ENCODE peak calls at places on chromosomes 16 and 17, in nine cellular contexts. D, C, O, X, J, L, S, R and U are unnamed samples.

GRCh38 chr17:17084941-17085340 is 42.7 kb downstream of the MPRIP start:
- DNase-seq in L (no peak), R (peak), S (no peak), D (no peak), C (no peak), J (no peak), O (no peak), X (no peak), U (no peak)

GRCh38 chr17:54967621-54968258 is 714 bp downstream of the COX11 start:
- DNase-seq in S (peak), X (peak), O (no peak), D (no peak), C (no peak), R (peak), J (no peak), L (no peak), U (no peak)

GRCh38 chr17:3687949-3688614 is 7.9 kb downstream of the P2RX5 start:
- DNase-seq in C (no peak), R (no peak), L (no peak), O (no peak), D (no peak), J (no peak), S (peak), X (peak), U (no peak)

GRCh38 chr17:62597920-62598319 is 29.6 kb upstream of the MRC2 start:
- DNase-seq in C (peak), O (no peak), D (no peak), L (no peak), J (no peak), R (no peak), X (peak), S (peak), U (no peak)

GRCh38 chr17:81399481-81400153 is 4.4 kb downstream of the BAHCC1 start:
- DNase-seq in C (no peak), J (no peak), D (no peak), X (no peak), O (no peak), R (no peak), S (peak), L (no peak), U (no peak)

GRCh38 chr17:74730491-74731346 is 6.3 kb upstream of the RAB37 start:
- DNase-seq in X (no peak), D (no peak), R (peak), S (no peak), C (no peak), O (no peak), J (no peak), L (no peak), U (no peak)

GRCh38 chr16:72995151-72995881 is 52.6 kb downstream of the ZFHX3 start:
- DNase-seq in C (no peak), D (no peak), R (peak), J (no peak), L (no peak), X (no peak), O (no peak), S (no peak), U (no peak)

GRCh38 chr17:61106354-61106753 is 293.3 kb upstream of the TBX2 start:
- DNase-seq in R (no peak), O (no peak), L (no peak), C (no peak), S (no peak), J (no peak), X (no peak), D (no peak), U (no peak)

GRCh38 chr16:75695708-75696107 is 5.6 kb downstream of the DUXB start:
- DNase-seq in O (no peak), R (no peak), J (no peak), D (no peak), C (no peak), S (no peak), X (no peak), L (no peak), U (no peak)

GRCh38 chr16:71895679-71896385 is 501 bp downstream of the IST1 start:
- DNase-seq in S (peak), X (peak), L (no peak), R (peak), O (peak), J (no peak), D (no peak), C (no peak), U (no peak)

DNA sequence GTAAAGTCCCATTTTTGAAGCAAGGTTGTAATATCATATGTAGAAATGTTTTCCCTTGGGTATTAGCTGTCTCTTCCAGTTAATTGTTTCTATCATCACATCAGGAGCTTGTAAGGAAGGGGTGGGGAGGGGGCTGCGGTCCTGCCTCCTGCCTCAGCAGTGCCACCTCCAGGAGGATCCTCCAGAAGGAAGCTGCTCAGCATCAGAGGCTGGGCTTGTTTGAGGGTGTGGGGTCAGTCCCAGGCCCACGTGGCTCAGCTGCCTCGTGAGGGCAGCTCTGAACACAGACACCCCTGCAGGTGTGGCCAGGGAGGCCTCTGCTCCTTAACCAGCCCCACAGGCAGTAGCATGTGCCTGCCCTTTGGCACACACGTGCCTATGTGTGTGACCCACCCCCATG is 46.2 kb downstream of the MRM1 start:
- DNase-seq in X (no peak), J (no peak), R (no peak), S (no peak), C (no peak), D (no peak), O (no peak), L (no peak), U (no peak)
- TF ChIP-seq CTCF in X (peak), J (peak), R (no peak), S (no peak), C (no peak), D (no peak), O (no peak), L (peak), U (no peak)

DNA sequence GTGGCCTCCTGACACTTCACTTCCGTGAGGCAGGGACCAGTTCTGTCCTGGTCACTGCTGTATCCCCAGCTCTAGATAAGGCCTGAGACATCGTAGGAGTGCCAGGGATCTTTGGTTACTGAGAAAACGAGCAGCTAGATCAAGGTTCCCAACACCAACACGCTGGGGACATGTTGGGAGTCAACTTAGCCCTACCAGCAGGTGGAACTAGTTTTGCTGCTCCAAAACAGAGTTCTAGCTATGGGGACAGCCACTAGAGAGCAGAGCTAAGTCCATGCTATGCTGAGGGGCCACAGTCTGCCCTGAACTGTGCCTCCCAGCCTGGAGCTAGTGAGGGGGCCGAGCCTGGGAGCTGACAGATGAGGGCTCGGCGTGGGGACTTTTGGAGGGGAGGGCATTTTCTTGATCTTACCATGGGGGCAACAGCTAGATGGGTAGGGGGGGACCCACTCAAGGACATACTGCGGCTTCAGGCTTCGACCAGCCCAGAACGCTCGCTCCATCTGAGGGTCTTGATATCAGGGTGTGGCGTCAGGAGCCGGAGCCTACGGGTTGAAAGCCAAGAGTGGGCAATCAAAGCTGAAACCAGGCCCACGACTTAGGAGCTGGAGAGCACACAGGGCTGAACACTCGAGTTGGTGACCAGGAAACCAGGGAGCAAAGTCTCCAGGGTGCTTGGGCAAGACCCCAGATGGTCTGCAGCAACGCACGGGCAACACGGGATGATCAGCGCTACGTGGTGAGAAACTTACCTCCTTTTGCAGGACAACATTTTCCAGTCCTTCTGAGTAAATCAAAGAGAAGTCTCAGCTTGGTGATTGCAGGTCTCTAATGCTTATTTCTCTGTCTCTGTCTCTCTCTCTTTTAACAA is 13.4 kb downstream of the SNX20 start:
- DNase-seq in R (no peak), D (no peak), S (no peak), C (no peak), J (no peak), X (no peak), L (no peak), O (no peak), U (no peak)
- TF ChIP-seq CTCF in R (no peak), D (no peak), S (no peak), C (peak), J (no peak), X (peak), L (no peak), O (no peak), U (no peak)

GRCh38 chr16:49281843-49282642 is 405 bp upstream of the CBLN1 start:
- DNase-seq in J (no peak), D (peak), X (peak), O (peak), C (no peak), S (peak), R (peak), L (no peak), U (peak)
- TF ChIP-seq CTCF in J (no peak), D (peak), X (peak), O (peak), C (no peak), S (no peak), R (peak), L (no peak), U (no peak)

GRCh38 chr16:62363451-62363850 is 327.2 kb upstream of the CDH8 start:
- DNase-seq in L (no peak), J (no peak), X (no peak), R (no peak), C (no peak), S (no peak), D (no peak), O (no peak), U (no peak)
- TF ChIP-seq CTCF in L (no peak), J (no peak), X (no peak), R (no peak), C (no peak), S (no peak), D (no peak), O (no peak), U (no peak)

DNA sequence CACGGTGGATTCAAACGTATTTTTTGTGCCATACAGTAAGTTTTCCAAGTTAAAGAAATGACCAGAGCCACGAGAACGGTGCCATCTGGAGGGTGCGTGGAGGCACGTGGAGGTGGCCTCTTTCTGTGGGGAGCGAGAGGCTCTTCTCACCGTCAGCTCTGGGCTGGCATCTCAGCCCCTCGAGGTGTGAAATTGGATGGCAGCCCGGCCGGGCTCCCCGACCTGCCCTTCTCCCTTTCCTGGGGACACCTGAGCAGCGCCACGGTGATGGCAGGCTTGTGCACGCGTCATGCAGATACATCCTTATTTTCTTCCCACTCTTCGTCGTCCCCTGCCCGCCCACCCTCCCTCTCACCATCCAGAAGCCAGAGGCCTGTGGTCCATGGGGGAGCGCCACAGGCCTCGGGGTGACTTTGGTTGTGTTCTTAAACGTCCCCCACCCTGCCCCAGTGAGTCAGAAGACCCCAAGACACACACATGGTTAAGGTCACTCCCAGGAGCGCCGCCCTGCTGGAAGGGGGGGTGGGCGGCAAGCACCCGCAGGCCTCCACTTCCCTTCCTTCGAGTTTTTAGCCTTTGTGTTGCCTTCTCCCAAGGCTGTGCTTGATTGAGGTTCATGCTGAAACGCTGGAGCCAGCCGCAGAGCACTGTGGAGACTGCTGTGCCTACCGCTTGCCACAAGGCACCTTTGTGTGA is 109.4 kb downstream of the BANP start:
- DNase-seq in C (no peak), J (no peak), L (no peak), S (no peak), X (no peak), O (no peak), R (no peak), D (no peak), U (no peak)
- TF ChIP-seq CTCF in C (no peak), J (no peak), L (peak), S (no peak), X (no peak), O (no peak), R (no peak), D (no peak), U (no peak)

GRCh38 chr17:19397556-19398041 is 10.6 kb upstream of the MFAP4 start:
- DNase-seq in X (no peak), O (no peak), S (no peak), J (no peak), L (no peak), R (peak), C (no peak), D (no peak), U (no peak)
- TF ChIP-seq CTCF in X (no peak), O (no peak), S (no peak), J (no peak), L (peak), R (peak), C (no peak), D (no peak), U (no peak)

GRCh38 chr16:87679593-87680271 is 77.4 kb downstream of the JPH3 start:
- DNase-seq in X (no peak), D (no peak), L (no peak), O (no peak), J (no peak), S (no peak), C (no peak), R (no peak), U (no peak)

GRCh38 chr16:87684106-87684677 is 81.6 kb downstream of the KLHDC4 start:
- DNase-seq in O (no peak), L (no peak), R (no peak), S (no peak), D (no peak), X (no peak), J (no peak), C (no peak), U (no peak)

GRCh38 chr16:87680272-87680644 is 78.0 kb downstream of the JPH3 start:
- DNase-seq in X (no peak), S (no peak), L (no peak), R (no peak), O (no peak), C (no peak), D (no peak), J (no peak), U (no peak)

GRCh38 chr16:87682852-87683399 is 80.6 kb downstream of the JPH3 start:
- DNase-seq in D (no peak), R (no peak), L (no peak), S (no peak), J (no peak), C (no peak), O (no peak), X (no peak), U (no peak)

DNA sequence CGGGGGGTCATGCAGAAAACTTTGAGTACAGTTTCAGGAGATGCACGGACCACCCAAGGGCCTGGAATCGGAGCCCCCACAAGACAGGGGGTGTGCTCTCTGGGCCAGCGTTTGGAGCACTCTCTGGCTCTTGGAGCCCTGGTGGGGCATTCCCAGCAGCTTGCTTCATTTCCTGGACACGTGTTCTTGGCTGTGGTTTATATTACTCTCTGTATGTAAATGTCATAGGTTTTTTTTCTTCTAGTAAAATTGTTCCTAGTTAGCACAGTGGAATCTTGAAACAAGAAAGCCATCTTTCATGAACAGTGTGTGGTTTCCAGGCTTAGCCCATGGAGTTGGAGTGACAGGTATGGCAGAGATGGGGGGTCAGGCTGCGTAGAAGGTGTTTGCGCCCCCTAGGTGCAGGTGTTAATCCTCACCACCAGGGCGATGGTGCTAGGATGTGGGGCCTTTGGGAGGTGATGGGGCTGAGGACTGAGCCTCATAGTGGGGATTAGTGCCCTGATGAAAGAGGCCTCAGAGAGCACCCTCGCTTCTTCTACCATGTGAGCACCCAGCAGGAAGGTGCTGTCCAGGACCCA is 79.8 kb downstream of the JPH3 start:
- DNase-seq in X (peak), L (peak), R (no peak), S (peak), C (peak), D (no peak), J (peak), O (no peak), U (no peak)
- TF ChIP-seq CTCF in X (peak), L (peak), R (no peak), S (peak), C (peak), D (no peak), J (peak), O (no peak), U (no peak)

DNA sequence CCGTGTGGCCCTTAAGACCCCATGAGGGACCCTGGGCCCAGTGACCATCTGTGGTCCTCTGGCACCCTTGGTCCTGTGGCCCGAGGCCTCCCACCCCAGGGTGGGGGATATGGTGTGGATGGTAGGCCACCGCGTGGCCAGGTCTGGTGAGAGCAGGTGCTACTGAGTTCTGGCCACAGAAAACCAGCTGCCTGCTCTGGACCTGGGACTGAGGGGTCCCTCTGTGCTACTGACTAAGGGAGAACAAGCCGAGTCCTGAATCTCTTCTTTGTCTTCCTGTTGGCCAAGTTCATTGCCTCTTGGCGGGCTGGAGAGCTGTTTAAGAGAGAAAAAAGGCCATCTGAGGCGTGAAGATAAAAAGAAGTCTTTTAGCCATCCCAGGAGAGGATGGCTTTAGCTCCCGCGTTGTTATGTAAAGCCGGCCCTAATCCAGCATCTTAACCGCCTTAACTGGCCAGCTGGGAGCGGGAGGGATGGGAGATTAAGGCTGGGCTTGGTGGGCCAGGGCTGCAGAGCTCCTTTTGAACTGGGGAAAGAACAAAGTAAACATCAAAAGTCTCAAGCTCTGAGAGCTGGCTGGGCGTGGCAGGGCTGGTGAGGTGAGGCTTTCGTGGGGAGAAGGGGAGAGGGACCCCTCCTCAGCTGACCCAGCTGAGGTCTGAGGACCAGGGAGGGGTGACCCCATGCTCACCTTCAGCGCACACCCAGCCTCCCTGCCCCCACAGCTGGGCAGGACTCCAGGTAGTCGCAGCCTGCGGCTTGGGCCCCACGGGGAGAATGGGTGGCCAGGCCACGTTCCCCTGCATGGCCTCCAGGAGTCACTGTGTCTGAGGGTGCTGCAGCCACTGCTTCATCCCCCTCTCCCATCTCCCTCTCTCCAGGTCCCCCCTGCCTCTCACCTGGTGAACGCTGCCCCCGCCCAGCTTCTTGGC is 62.4 kb downstream of the NKD1 start:
- DNase-seq in S (no peak), J (no peak), D (no peak), O (no peak), R (no peak), L (no peak), C (no peak), X (no peak), U (no peak)
- TF ChIP-seq CTCF in S (no peak), J (no peak), D (no peak), O (no peak), R (no peak), L (peak), C (no peak), X (peak), U (no peak)